ENCODE peak calls at places on chromosome 4, in eight cellular contexts. One of them, this sample, is unnamed.

GRCh38 chr4:163591614-163592020 is 97.1 kb downstream of the TMA16 start:
- DNase-seq in GM12878: peak; percentile 83
- DNase-seq in Peyer's patch: no peak
- DNase-seq in AG09319: no peak
- DNase-seq in astrocyte of the spinal cord: no peak
- DNase-seq in lung: no peak
- DNase-seq in pancreas: no peak
- DNase-seq in lower leg skin: no peak
- DNase-seq in this sample: no peak

GRCh38 chr4:165991325-165992180 is 118.5 kb downstream of the TLL1 start:
- DNase-seq in GM12878: no peak
- DNase-seq in Peyer's patch: no peak
- DNase-seq in AG09319: peak; percentile 3
- DNase-seq in astrocyte of the spinal cord: no peak
- DNase-seq in lung: no peak
- DNase-seq in pancreas: no peak
- DNase-seq in lower leg skin: no peak
- DNase-seq in this sample: peak; percentile 67

GRCh38 chr4:183295711-183296110 is 24.4 kb downstream of the CLDN22 start:
- DNase-seq in GM12878: no peak
- DNase-seq in Peyer's patch: no peak
- DNase-seq in AG09319: no peak
- DNase-seq in astrocyte of the spinal cord: no peak
- DNase-seq in lung: no peak
- DNase-seq in pancreas: no peak
- DNase-seq in lower leg skin: no peak
- DNase-seq in this sample: no peak

GRCh38 chr4:80012291-80012690 is 60.7 kb downstream of the ANTXR2 start:
- DNase-seq in GM12878: no peak
- DNase-seq in Peyer's patch: no peak
- DNase-seq in AG09319: no peak
- DNase-seq in astrocyte of the spinal cord: no peak
- DNase-seq in lung: no peak
- DNase-seq in pancreas: no peak
- DNase-seq in lower leg skin: no peak
- DNase-seq in this sample: no peak

GRCh38 chr4:187606581-187606980 is 389.0 kb upstream of the ZFP42 start:
- DNase-seq in GM12878: no peak
- DNase-seq in Peyer's patch: no peak
- DNase-seq in AG09319: no peak
- DNase-seq in astrocyte of the spinal cord: peak; percentile 66
- DNase-seq in lung: no peak
- DNase-seq in pancreas: peak; percentile 45
- DNase-seq in lower leg skin: no peak
- DNase-seq in this sample: peak; percentile 42

GRCh38 chr4:158253350-158253980 is 43.2 kb downstream of the TMEM144 start:
- DNase-seq in GM12878: no peak
- DNase-seq in Peyer's patch: no peak
- DNase-seq in AG09319: peak; percentile 37
- DNase-seq in astrocyte of the spinal cord: peak; percentile 68
- DNase-seq in lung: no peak
- DNase-seq in pancreas: peak; percentile 52
- DNase-seq in lower leg skin: no peak
- DNase-seq in this sample: peak; percentile 65

GRCh38 chr4:70637239-70637920 is 8.8 kb downstream of the ENAM start:
- DNase-seq in GM12878: no peak
- DNase-seq in Peyer's patch: no peak
- DNase-seq in AG09319: no peak
- DNase-seq in astrocyte of the spinal cord: no peak
- DNase-seq in lung: no peak
- DNase-seq in pancreas: no peak
- DNase-seq in lower leg skin: no peak
- DNase-seq in this sample: no peak

GRCh38 chr4:120771907-120772306 is 150.6 kb downstream of the PRDM5 start:
- DNase-seq in GM12878: no peak
- DNase-seq in Peyer's patch: no peak
- DNase-seq in AG09319: no peak
- DNase-seq in astrocyte of the spinal cord: no peak
- DNase-seq in lung: no peak
- DNase-seq in pancreas: no peak
- DNase-seq in lower leg skin: no peak
- DNase-seq in this sample: no peak

GRCh38 chr4:141724646-141725045 is 88.3 kb downstream of the IL15 start:
- DNase-seq in GM12878: no peak
- DNase-seq in Peyer's patch: no peak
- DNase-seq in AG09319: no peak
- DNase-seq in astrocyte of the spinal cord: no peak
- DNase-seq in lung: no peak
- DNase-seq in pancreas: no peak
- DNase-seq in lower leg skin: no peak
- DNase-seq in this sample: no peak

GRCh38 chr4:77931452-77932135 is 69.0 kb downstream of the MRPL1 start:
- DNase-seq in GM12878: no peak
- DNase-seq in Peyer's patch: no peak
- DNase-seq in AG09319: no peak
- DNase-seq in astrocyte of the spinal cord: peak; percentile 50
- DNase-seq in lung: no peak
- DNase-seq in pancreas: no peak
- DNase-seq in lower leg skin: no peak
- DNase-seq in this sample: peak; percentile 70

GRCh38 chr4:182513534-182514291 is 270.5 kb downstream of the TENM3 start:
- DNase-seq in GM12878: no peak
- DNase-seq in Peyer's patch: no peak
- DNase-seq in AG09319: no peak
- DNase-seq in astrocyte of the spinal cord: no peak
- DNase-seq in lung: no peak
- DNase-seq in pancreas: no peak
- DNase-seq in lower leg skin: no peak
- DNase-seq in this sample: no peak

GRCh38 chr4:80311130-80311529 is 24.4 kb upstream of the CFAP299 start:
- DNase-seq in GM12878: no peak
- DNase-seq in Peyer's patch: no peak
- DNase-seq in AG09319: no peak
- DNase-seq in astrocyte of the spinal cord: no peak
- DNase-seq in lung: no peak
- DNase-seq in pancreas: no peak
- DNase-seq in lower leg skin: no peak
- DNase-seq in this sample: no peak

GRCh38 chr4:2260336-2261109 is 1.4 kb downstream of the MXD4 start:
- DNase-seq in GM12878: no peak
- DNase-seq in Peyer's patch: peak; percentile 52
- DNase-seq in AG09319: no peak
- DNase-seq in astrocyte of the spinal cord: no peak
- DNase-seq in lung: no peak
- DNase-seq in pancreas: peak; percentile 42
- DNase-seq in lower leg skin: peak; percentile 87
- DNase-seq in this sample: no peak

GRCh38 chr4:114384629-114385028 is 214.0 kb upstream of the UGT8 start:
- DNase-seq in GM12878: no peak
- DNase-seq in Peyer's patch: no peak
- DNase-seq in AG09319: no peak
- DNase-seq in astrocyte of the spinal cord: peak; percentile 68
- DNase-seq in lung: no peak
- DNase-seq in pancreas: no peak
- DNase-seq in lower leg skin: no peak
- DNase-seq in this sample: peak; percentile 31

GRCh38 chr4:5237086-5237485 is 185.8 kb downstream of the STK32B start:
- DNase-seq in GM12878: no peak
- DNase-seq in Peyer's patch: no peak
- DNase-seq in AG09319: no peak
- DNase-seq in astrocyte of the spinal cord: no peak
- DNase-seq in lung: no peak
- DNase-seq in pancreas: no peak
- DNase-seq in lower leg skin: no peak
- DNase-seq in this sample: no peak

GRCh38 chr4:158229768-158230167 is 19.5 kb downstream of the TMEM144 start:
- DNase-seq in GM12878: no peak
- DNase-seq in Peyer's patch: no peak
- DNase-seq in AG09319: no peak
- DNase-seq in astrocyte of the spinal cord: no peak
- DNase-seq in lung: no peak
- DNase-seq in pancreas: no peak
- DNase-seq in lower leg skin: no peak
- DNase-seq in this sample: no peak

GRCh38 chr4:78483811-78484210 is 67.8 kb upstream of the ANXA3 start:
- DNase-seq in GM12878: no peak
- DNase-seq in Peyer's patch: no peak
- DNase-seq in AG09319: no peak
- DNase-seq in astrocyte of the spinal cord: no peak
- DNase-seq in lung: no peak
- DNase-seq in pancreas: no peak
- DNase-seq in lower leg skin: no peak
- DNase-seq in this sample: no peak

DNA sequence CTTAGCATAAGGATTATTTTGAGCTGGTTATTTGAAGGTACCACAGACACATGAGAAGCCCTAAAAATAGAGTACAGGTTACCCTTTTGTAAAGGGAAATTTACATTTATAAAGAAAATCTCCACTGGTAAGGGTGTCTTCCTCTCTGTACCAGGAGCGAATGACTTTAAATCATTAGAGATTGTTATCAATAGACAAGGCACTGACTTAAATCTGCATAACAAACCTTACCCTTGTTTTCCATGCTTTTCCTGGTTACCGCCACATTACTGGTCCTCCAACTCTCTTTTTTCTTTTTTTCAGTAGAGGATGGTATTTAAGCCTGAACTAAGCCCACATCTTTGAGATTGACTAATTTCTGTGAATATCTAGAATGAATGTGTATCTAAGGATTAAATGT is 129.8 kb downstream of the SLC7A11 start:
- DNase-seq in GM12878: no peak
- DNase-seq in Peyer's patch: no peak
- DNase-seq in AG09319: no peak
- DNase-seq in astrocyte of the spinal cord: no peak
- DNase-seq in lung: no peak
- DNase-seq in pancreas: no peak
- DNase-seq in lower leg skin: no peak
- DNase-seq in this sample: no peak
- TF ChIP-seq CTCF in GM12878: no peak
- TF ChIP-seq CTCF in Peyer's patch: no peak
- TF ChIP-seq CTCF in AG09319: no peak
- TF ChIP-seq CTCF in astrocyte of the spinal cord: no peak
- TF ChIP-seq CTCF in lung: no peak
- TF ChIP-seq CTCF in pancreas: no peak
- TF ChIP-seq CTCF in lower leg skin: no peak
- TF ChIP-seq CTCF in this sample: no peak

GRCh38 chr4:40514409-40515025 is 115.1 kb downstream of the RBM47 start:
- DNase-seq in GM12878: no peak
- DNase-seq in Peyer's patch: peak; percentile 66
- DNase-seq in AG09319: no peak
- DNase-seq in astrocyte of the spinal cord: no peak
- DNase-seq in lung: peak; percentile 56
- DNase-seq in pancreas: peak; percentile 68
- DNase-seq in lower leg skin: no peak
- DNase-seq in this sample: no peak

GRCh38 chr4:40511017-40511614 is 118.5 kb downstream of the RBM47 start:
- DNase-seq in GM12878: no peak
- DNase-seq in Peyer's patch: no peak
- DNase-seq in AG09319: no peak
- DNase-seq in astrocyte of the spinal cord: no peak
- DNase-seq in lung: no peak
- DNase-seq in pancreas: peak; percentile 75
- DNase-seq in lower leg skin: no peak
- DNase-seq in this sample: no peak

GRCh38 chr4:40516651-40517050 is 113.0 kb downstream of the RBM47 start:
- DNase-seq in GM12878: no peak
- DNase-seq in Peyer's patch: no peak
- DNase-seq in AG09319: no peak
- DNase-seq in astrocyte of the spinal cord: no peak
- DNase-seq in lung: no peak
- DNase-seq in pancreas: no peak
- DNase-seq in lower leg skin: no peak
- DNase-seq in this sample: no peak

GRCh38 chr4:40515398-40516293 is 114.0 kb downstream of the RBM47 start:
- DNase-seq in GM12878: peak; percentile 95
- DNase-seq in Peyer's patch: peak; percentile 89
- DNase-seq in AG09319: no peak
- DNase-seq in astrocyte of the spinal cord: no peak
- DNase-seq in lung: peak; percentile 33
- DNase-seq in pancreas: peak; percentile 29
- DNase-seq in lower leg skin: no peak
- DNase-seq in this sample: no peak

DNA sequence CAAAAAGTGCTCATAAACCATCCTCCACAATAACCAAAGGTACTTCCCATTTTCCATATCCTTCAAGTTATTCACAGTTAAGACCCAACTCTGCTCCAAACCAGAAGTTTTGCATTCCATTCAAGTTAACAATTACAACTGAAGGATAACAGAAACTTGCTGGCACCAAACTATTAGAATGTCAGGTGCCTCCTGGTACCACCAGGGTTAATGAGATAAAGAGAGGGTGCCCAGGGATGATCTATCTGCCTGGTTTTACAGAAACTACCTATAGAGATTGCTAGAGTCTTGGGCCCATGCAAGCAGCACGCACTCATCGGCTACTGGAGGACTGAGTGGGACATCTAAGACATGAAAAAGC is 114.6 kb downstream of the RBM47 start:
- DNase-seq in GM12878: no peak
- DNase-seq in Peyer's patch: no peak
- DNase-seq in AG09319: no peak
- DNase-seq in astrocyte of the spinal cord: no peak
- DNase-seq in lung: no peak
- DNase-seq in pancreas: no peak
- DNase-seq in lower leg skin: no peak
- DNase-seq in this sample: no peak
- TF ChIP-seq CTCF in GM12878: no peak
- TF ChIP-seq CTCF in Peyer's patch: no peak
- TF ChIP-seq CTCF in AG09319: no peak
- TF ChIP-seq CTCF in astrocyte of the spinal cord: no peak
- TF ChIP-seq CTCF in lung: no peak
- TF ChIP-seq CTCF in pancreas: no peak
- TF ChIP-seq CTCF in lower leg skin: no peak
- TF ChIP-seq CTCF in this sample: no peak

GRCh38 chr4:98546910-98547544 is 111.4 kb downstream of the TSPAN5 start:
- DNase-seq in GM12878: no peak
- DNase-seq in Peyer's patch: no peak
- DNase-seq in AG09319: peak; percentile 44
- DNase-seq in astrocyte of the spinal cord: peak; percentile 65
- DNase-seq in lung: no peak
- DNase-seq in pancreas: no peak
- DNase-seq in lower leg skin: no peak
- DNase-seq in this sample: peak; percentile 48
- TF ChIP-seq CTCF in GM12878: no peak
- TF ChIP-seq CTCF in Peyer's patch: no peak
- TF ChIP-seq CTCF in AG09319: peak; percentile 35
- TF ChIP-seq CTCF in astrocyte of the spinal cord: peak; percentile 28
- TF ChIP-seq CTCF in lung: no peak
- TF ChIP-seq CTCF in pancreas: no peak
- TF ChIP-seq CTCF in lower leg skin: no peak
- TF ChIP-seq CTCF in this sample: peak; percentile 47

GRCh38 chr4:94131212-94131611 is 76.5 kb upstream of the SMARCAD1 start:
- DNase-seq in GM12878: no peak
- DNase-seq in Peyer's patch: no peak
- DNase-seq in AG09319: no peak
- DNase-seq in astrocyte of the spinal cord: no peak
- DNase-seq in lung: no peak
- DNase-seq in pancreas: no peak
- DNase-seq in lower leg skin: no peak
- DNase-seq in this sample: no peak

GRCh38 chr4:94127707-94128328 is 79.8 kb upstream of the SMARCAD1 start:
- DNase-seq in GM12878: no peak
- DNase-seq in Peyer's patch: no peak
- DNase-seq in AG09319: peak; percentile 2
- DNase-seq in astrocyte of the spinal cord: peak; percentile 55
- DNase-seq in lung: no peak
- DNase-seq in pancreas: no peak
- DNase-seq in lower leg skin: no peak
- DNase-seq in this sample: peak; percentile 3

GRCh38 chr4:94126669-94127068 is 81.0 kb upstream of the SMARCAD1 start:
- DNase-seq in GM12878: no peak
- DNase-seq in Peyer's patch: no peak
- DNase-seq in AG09319: no peak
- DNase-seq in astrocyte of the spinal cord: peak; percentile 21
- DNase-seq in lung: no peak
- DNase-seq in pancreas: no peak
- DNase-seq in lower leg skin: no peak
- DNase-seq in this sample: no peak
- TF ChIP-seq CTCF in GM12878: peak; percentile 12
- TF ChIP-seq CTCF in Peyer's patch: no peak
- TF ChIP-seq CTCF in AG09319: no peak
- TF ChIP-seq CTCF in astrocyte of the spinal cord: peak; percentile 37
- TF ChIP-seq CTCF in lung: no peak
- TF ChIP-seq CTCF in pancreas: no peak
- TF ChIP-seq CTCF in lower leg skin: no peak
- TF ChIP-seq CTCF in this sample: peak; percentile 33